ENCODE peak calls at places on chromosome 14, in nine cellular contexts. One of them, this sample, is unnamed.

GRCh38 chr14:68667313-68667791 is 125.5 kb downstream of the ZFP36L1 start:
- DNase-seq in tibial nerve: no peak
- DNase-seq in A549: no peak
- DNase-seq in H9: no peak
- DNase-seq in tibial artery: no peak
- DNase-seq in left ventricle myocardium inferior: no peak
- DNase-seq in ascending aorta: no peak
- DNase-seq in thoracic aorta: no peak
- DNase-seq in stomach: no peak
- DNase-seq in this sample: no peak

GRCh38 chr14:51277753-51278415 is 37.8 kb downstream of the TMX1 start:
- DNase-seq in tibial nerve: no peak
- DNase-seq in A549: no peak
- DNase-seq in H9: no peak
- DNase-seq in tibial artery: no peak
- DNase-seq in left ventricle myocardium inferior: no peak
- DNase-seq in ascending aorta: no peak
- DNase-seq in thoracic aorta: no peak
- DNase-seq in stomach: no peak
- DNase-seq in this sample: no peak

GRCh38 chr14:58697927-58698641 is 60.3 kb downstream of the DACT1 start:
- DNase-seq in tibial nerve: no peak
- DNase-seq in A549: no peak
- DNase-seq in H9: no peak
- DNase-seq in tibial artery: no peak
- DNase-seq in left ventricle myocardium inferior: no peak
- DNase-seq in ascending aorta: no peak
- DNase-seq in thoracic aorta: no peak
- DNase-seq in stomach: no peak
- DNase-seq in this sample: no peak

GRCh38 chr14:47200740-47201139 is 474.7 kb downstream of the MDGA2 start:
- DNase-seq in tibial nerve: no peak
- DNase-seq in A549: no peak
- DNase-seq in H9: no peak
- DNase-seq in tibial artery: no peak
- DNase-seq in left ventricle myocardium inferior: no peak
- DNase-seq in ascending aorta: no peak
- DNase-seq in thoracic aorta: no peak
- DNase-seq in stomach: no peak
- DNase-seq in this sample: no peak

GRCh38 chr14:69081271-69081670 is 71.6 kb downstream of the DCAF5 start:
- DNase-seq in tibial nerve: no peak
- DNase-seq in A549: no peak
- DNase-seq in H9: no peak
- DNase-seq in tibial artery: no peak
- DNase-seq in left ventricle myocardium inferior: no peak
- DNase-seq in ascending aorta: no peak
- DNase-seq in thoracic aorta: no peak
- DNase-seq in stomach: no peak
- DNase-seq in this sample: no peak

GRCh38 chr14:59342108-59342507 is 123.1 kb downstream of the GPR135 start:
- DNase-seq in tibial nerve: no peak
- DNase-seq in A549: no peak
- DNase-seq in H9: no peak
- DNase-seq in tibial artery: no peak
- DNase-seq in left ventricle myocardium inferior: no peak
- DNase-seq in ascending aorta: no peak
- DNase-seq in thoracic aorta: no peak
- DNase-seq in stomach: no peak
- DNase-seq in this sample: no peak

GRCh38 chr14:68789798-68790655 is 2.8 kb downstream of the ZFP36L1 start:
- DNase-seq in tibial nerve: no peak
- DNase-seq in A549: no peak
- DNase-seq in H9: no peak
- DNase-seq in tibial artery: no peak
- DNase-seq in left ventricle myocardium inferior: no peak
- DNase-seq in ascending aorta: no peak
- DNase-seq in thoracic aorta: no peak
- DNase-seq in stomach: peak; percentile 40
- DNase-seq in this sample: peak; percentile 82

GRCh38 chr14:36996133-36996856 is 176.1 kb downstream of the SLC25A21 start:
- DNase-seq in tibial nerve: no peak
- DNase-seq in A549: peak; percentile 29
- DNase-seq in H9: no peak
- DNase-seq in tibial artery: no peak
- DNase-seq in left ventricle myocardium inferior: no peak
- DNase-seq in ascending aorta: no peak
- DNase-seq in thoracic aorta: no peak
- DNase-seq in stomach: no peak
- DNase-seq in this sample: no peak

GRCh38 chr14:55942101-55942645 is 176.0 kb upstream of the PELI2 start:
- DNase-seq in tibial nerve: no peak
- DNase-seq in A549: no peak
- DNase-seq in H9: no peak
- DNase-seq in tibial artery: no peak
- DNase-seq in left ventricle myocardium inferior: no peak
- DNase-seq in ascending aorta: no peak
- DNase-seq in thoracic aorta: no peak
- DNase-seq in stomach: peak; percentile 39
- DNase-seq in this sample: no peak

GRCh38 chr14:91398192-91398591 is 19.4 kb downstream of the CCDC88C start:
- DNase-seq in tibial nerve: no peak
- DNase-seq in A549: no peak
- DNase-seq in H9: no peak
- DNase-seq in tibial artery: no peak
- DNase-seq in left ventricle myocardium inferior: no peak
- DNase-seq in ascending aorta: no peak
- DNase-seq in thoracic aorta: no peak
- DNase-seq in stomach: no peak
- DNase-seq in this sample: no peak

GRCh38 chr14:60430276-60430675 is 55.6 kb downstream of the C14orf39 start:
- DNase-seq in tibial nerve: no peak
- DNase-seq in A549: no peak
- DNase-seq in H9: no peak
- DNase-seq in tibial artery: no peak
- DNase-seq in left ventricle myocardium inferior: no peak
- DNase-seq in ascending aorta: no peak
- DNase-seq in thoracic aorta: no peak
- DNase-seq in stomach: no peak
- DNase-seq in this sample: no peak

GRCh38 chr14:55129086-55129427 is at the start of gene LGALS3:
- DNase-seq in tibial nerve: peak; percentile 72
- DNase-seq in A549: peak; percentile 80
- DNase-seq in H9: peak; percentile 64
- DNase-seq in tibial artery: peak; percentile 81
- DNase-seq in left ventricle myocardium inferior: peak; percentile 84
- DNase-seq in ascending aorta: no peak
- DNase-seq in thoracic aorta: peak; percentile 24
- DNase-seq in stomach: peak; percentile 87
- DNase-seq in this sample: peak; percentile 60

GRCh38 chr14:74257988-74258704 is 18.9 kb downstream of the VSX2 start:
- DNase-seq in tibial nerve: no peak
- DNase-seq in A549: no peak
- DNase-seq in H9: no peak
- DNase-seq in tibial artery: no peak
- DNase-seq in left ventricle myocardium inferior: no peak
- DNase-seq in ascending aorta: no peak
- DNase-seq in thoracic aorta: no peak
- DNase-seq in stomach: no peak
- DNase-seq in this sample: no peak

GRCh38 chr14:100895411-100895810 is 8.1 kb downstream of the RTL1 start:
- DNase-seq in tibial nerve: no peak
- DNase-seq in A549: no peak
- DNase-seq in H9: peak; percentile 9
- DNase-seq in tibial artery: no peak
- DNase-seq in left ventricle myocardium inferior: no peak
- DNase-seq in ascending aorta: no peak
- DNase-seq in thoracic aorta: no peak
- DNase-seq in stomach: no peak
- DNase-seq in this sample: peak; percentile 3

GRCh38 chr14:102155150-102155549 is 15.5 kb downstream of the WDR20 start:
- DNase-seq in tibial nerve: no peak
- DNase-seq in A549: no peak
- DNase-seq in H9: no peak
- DNase-seq in tibial artery: no peak
- DNase-seq in left ventricle myocardium inferior: no peak
- DNase-seq in ascending aorta: no peak
- DNase-seq in thoracic aorta: no peak
- DNase-seq in stomach: no peak
- DNase-seq in this sample: no peak

DNA sequence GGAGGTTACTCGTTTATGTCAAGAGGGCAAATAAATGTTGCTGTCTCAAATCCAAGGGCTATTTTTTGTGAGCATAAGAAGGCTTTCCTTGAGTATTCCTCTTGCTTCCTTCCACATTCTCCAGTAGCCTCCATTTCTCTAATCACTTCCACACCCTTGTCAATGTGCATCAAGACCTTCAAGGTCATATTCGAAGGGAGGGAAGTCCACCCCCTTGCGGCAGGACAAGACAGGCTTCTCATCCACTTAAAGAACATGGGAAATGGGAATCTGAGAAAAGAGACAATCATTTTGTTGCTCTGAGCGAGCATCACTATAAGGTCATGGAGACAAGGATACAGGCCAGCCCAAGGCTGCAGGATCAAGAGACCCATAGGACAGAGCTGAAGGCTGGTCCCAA is 13.2 kb upstream of the DHRS2 start:
- DNase-seq in tibial nerve: no peak
- DNase-seq in A549: no peak
- DNase-seq in H9: no peak
- DNase-seq in tibial artery: no peak
- DNase-seq in left ventricle myocardium inferior: no peak
- DNase-seq in ascending aorta: no peak
- DNase-seq in thoracic aorta: no peak
- DNase-seq in stomach: no peak
- DNase-seq in this sample: no peak
- H3K9me3 ChIP-seq in tibial nerve: no peaks in the 10 kb centered on the region
- H3K9me3 ChIP-seq in A549: peaks cover 33% of the 10 kb centered on the region
- H3K9me3 ChIP-seq in H9: peaks cover 25% of the 10 kb centered on the region
- H3K9me3 ChIP-seq in tibial artery: no peaks in the 10 kb centered on the region
- H3K9me3 ChIP-seq in left ventricle myocardium inferior: peaks cover 19% of the 10 kb centered on the region
- H3K9me3 ChIP-seq in ascending aorta: no peaks in the 10 kb centered on the region
- H3K9me3 ChIP-seq in thoracic aorta: no peaks in the 10 kb centered on the region
- H3K9me3 ChIP-seq in stomach: peaks cover 8% of the 10 kb centered on the region
- H3K9me3 ChIP-seq in this sample: peaks cover 7% of the 10 kb centered on the region

GRCh38 chr14:104518659-104519350 is 60.8 kb upstream of the C14orf180 start:
- DNase-seq in tibial nerve: no peak
- DNase-seq in A549: no peak
- DNase-seq in H9: no peak
- DNase-seq in tibial artery: no peak
- DNase-seq in left ventricle myocardium inferior: no peak
- DNase-seq in ascending aorta: no peak
- DNase-seq in thoracic aorta: no peak
- DNase-seq in stomach: peak; percentile 13
- DNase-seq in this sample: no peak

GRCh38 chr14:104516906-104517305 is 62.7 kb upstream of the C14orf180 start:
- DNase-seq in tibial nerve: no peak
- DNase-seq in A549: no peak
- DNase-seq in H9: no peak
- DNase-seq in tibial artery: no peak
- DNase-seq in left ventricle myocardium inferior: no peak
- DNase-seq in ascending aorta: no peak
- DNase-seq in thoracic aorta: no peak
- DNase-seq in stomach: no peak
- DNase-seq in this sample: no peak

GRCh38 chr14:104517867-104518266 is 61.7 kb upstream of the C14orf180 start:
- DNase-seq in tibial nerve: no peak
- DNase-seq in A549: no peak
- DNase-seq in H9: no peak
- DNase-seq in tibial artery: no peak
- DNase-seq in left ventricle myocardium inferior: no peak
- DNase-seq in ascending aorta: no peak
- DNase-seq in thoracic aorta: no peak
- DNase-seq in stomach: peak; percentile 10
- DNase-seq in this sample: no peak

GRCh38 chr14:104515811-104516780 is 63.5 kb upstream of the C14orf180 start:
- DNase-seq in tibial nerve: no peak
- DNase-seq in A549: no peak
- DNase-seq in H9: no peak
- DNase-seq in tibial artery: no peak
- DNase-seq in left ventricle myocardium inferior: no peak
- DNase-seq in ascending aorta: no peak
- DNase-seq in thoracic aorta: no peak
- DNase-seq in stomach: peak; percentile 20
- DNase-seq in this sample: no peak

DNA sequence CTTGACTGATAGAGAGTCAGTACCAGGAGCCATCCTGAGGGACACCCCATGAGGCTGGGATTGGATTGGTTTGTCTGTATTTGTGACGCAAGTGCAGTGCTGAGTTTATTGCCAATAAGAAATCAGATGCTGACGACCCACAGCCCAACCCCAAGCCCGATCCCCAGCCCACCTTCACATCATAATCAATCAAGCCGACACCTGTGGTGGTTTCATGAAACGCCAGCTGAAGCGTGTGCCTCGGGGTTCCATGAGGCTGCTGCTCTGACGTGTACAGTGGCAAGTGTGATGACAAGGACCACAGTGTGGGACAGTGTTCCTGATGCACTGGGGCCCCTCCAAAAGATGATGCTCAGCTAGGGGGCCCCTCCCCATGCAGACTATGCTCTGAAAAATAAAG is 62.1 kb upstream of the C14orf180 start:
- DNase-seq in tibial nerve: no peak
- DNase-seq in A549: no peak
- DNase-seq in H9: no peak
- DNase-seq in tibial artery: no peak
- DNase-seq in left ventricle myocardium inferior: no peak
- DNase-seq in ascending aorta: no peak
- DNase-seq in thoracic aorta: no peak
- DNase-seq in stomach: peak; percentile 7
- DNase-seq in this sample: no peak
- H3K9me3 ChIP-seq in tibial nerve: no peaks in the 10 kb centered on the region
- H3K9me3 ChIP-seq in A549: peaks cover 19% of the 10 kb centered on the region
- H3K9me3 ChIP-seq in H9: no peaks in the 10 kb centered on the region
- H3K9me3 ChIP-seq in tibial artery: peaks cover 17% of the 10 kb centered on the region
- H3K9me3 ChIP-seq in left ventricle myocardium inferior: peaks cover 14% of the 10 kb centered on the region
- H3K9me3 ChIP-seq in ascending aorta: peaks cover 16% of the 10 kb centered on the region
- H3K9me3 ChIP-seq in thoracic aorta: peaks cover 6% of the 10 kb centered on the region
- H3K9me3 ChIP-seq in stomach: peaks cover 19% of the 10 kb centered on the region
- H3K9me3 ChIP-seq in this sample: no peaks in the 10 kb centered on the region

DNA sequence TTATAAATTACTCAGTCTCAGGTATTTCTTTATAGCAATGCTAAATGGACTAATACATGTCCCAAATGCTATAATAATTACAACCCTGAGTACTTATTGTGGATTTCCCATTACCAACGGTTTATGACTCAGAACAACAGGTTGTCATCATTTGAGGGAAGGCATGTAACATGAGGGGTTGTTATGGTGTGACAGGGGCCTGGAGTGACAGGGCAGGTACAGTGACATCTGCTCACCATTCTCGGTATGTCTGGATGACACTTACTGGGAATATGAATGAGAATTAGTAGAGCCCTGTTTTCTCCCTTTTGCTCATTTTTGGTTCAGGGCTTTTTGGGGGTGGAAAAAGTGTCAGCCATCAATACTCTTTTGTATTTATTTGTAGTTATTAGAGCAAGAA is 36.2 kb upstream of the FERMT2 start:
- DNase-seq in tibial nerve: no peak
- DNase-seq in A549: no peak
- DNase-seq in H9: no peak
- DNase-seq in tibial artery: no peak
- DNase-seq in left ventricle myocardium inferior: no peak
- DNase-seq in ascending aorta: no peak
- DNase-seq in thoracic aorta: no peak
- DNase-seq in stomach: no peak
- DNase-seq in this sample: no peak
- H3K9me3 ChIP-seq in tibial nerve: no peaks in the 10 kb centered on the region
- H3K9me3 ChIP-seq in A549: no peaks in the 10 kb centered on the region
- H3K9me3 ChIP-seq in H9: no peaks in the 10 kb centered on the region
- H3K9me3 ChIP-seq in tibial artery: no peaks in the 10 kb centered on the region
- H3K9me3 ChIP-seq in left ventricle myocardium inferior: no peaks in the 10 kb centered on the region
- H3K9me3 ChIP-seq in ascending aorta: no peaks in the 10 kb centered on the region
- H3K9me3 ChIP-seq in thoracic aorta: no peaks in the 10 kb centered on the region
- H3K9me3 ChIP-seq in stomach: no peaks in the 10 kb centered on the region
- H3K9me3 ChIP-seq in this sample: no peaks in the 10 kb centered on the region

GRCh38 chr14:106211489-106211888 is 685.1 kb downstream of the TMEM121 start:
- DNase-seq in tibial nerve: no peak
- DNase-seq in A549: no peak
- DNase-seq in H9: no peak
- DNase-seq in tibial artery: no peak
- DNase-seq in left ventricle myocardium inferior: no peak
- DNase-seq in ascending aorta: no peak
- DNase-seq in thoracic aorta: no peak
- DNase-seq in stomach: no peak
- DNase-seq in this sample: no peak
- H3K9me3 ChIP-seq in tibial nerve: no peaks in the 10 kb centered on the region
- H3K9me3 ChIP-seq in A549: no peaks in the 10 kb centered on the region
- H3K9me3 ChIP-seq in H9: peaks cover 100% of the 10 kb centered on the region
- H3K9me3 ChIP-seq in tibial artery: no peaks in the 10 kb centered on the region
- H3K9me3 ChIP-seq in left ventricle myocardium inferior: no peaks in the 10 kb centered on the region
- H3K9me3 ChIP-seq in ascending aorta: no peaks in the 10 kb centered on the region
- H3K9me3 ChIP-seq in thoracic aorta: no peaks in the 10 kb centered on the region
- H3K9me3 ChIP-seq in stomach: no peaks in the 10 kb centered on the region
- H3K9me3 ChIP-seq in this sample: no peaks in the 10 kb centered on the region